ENCODE peak calls at places on chromosomes 5 and 9, in seven cellular contexts. H is tibial nerve; N is left ventricle myocardium inferior; F is effector memory CD4-positive, alpha-beta T cell; R is A549; Y is endodermal cell; X is H1. J is an unnamed sample. For H3K4me1, the result is how much of the 10 kb centered on the place peaks cover.

GRCh38 chr5:177335701-177336065 is 15.8 kb downstream of the LMAN2 start:
- DNase-seq in H (no peak), R (no peak), F (no peak), X (no peak), N (peak), Y (no peak), J (no peak)

GRCh38 chr9:99437145-99437544 is 215.1 kb downstream of the SEC61B start:
- DNase-seq in R (no peak), Y (no peak), H (no peak), X (no peak), N (no peak), F (no peak), J (no peak)

GRCh38 chr5:108925073-108925472 is 177.4 kb downstream of the FER start:
- DNase-seq in H (no peak), R (no peak), N (no peak), F (no peak), Y (no peak), X (no peak), J (no peak)

GRCh38 chr5:179263391-179264052 is 81.7 kb downstream of the ADAMTS2 start:
- DNase-seq in H (no peak), R (no peak), N (peak), Y (peak), X (no peak), F (no peak), J (no peak)

GRCh38 chr5:134577022-134577795 is 51.7 kb downstream of the JADE2 start:
- DNase-seq in Y (no peak), X (no peak), N (no peak), F (no peak), H (no peak), R (peak), J (no peak)

GRCh38 chr9:92654481-92655301 is 15.2 kb downstream of the IPPK start:
- DNase-seq in R (no peak), X (no peak), Y (no peak), F (no peak), N (no peak), H (no peak), J (no peak)

GRCh38 chr9:114908104-114908621 is 22.2 kb downstream of the TNFSF8 start:
- DNase-seq in Y (peak), N (no peak), X (peak), F (no peak), H (no peak), R (peak), J (no peak)

GRCh38 chr9:95005276-95006141 is 279.0 kb downstream of the AOPEP start:
- DNase-seq in N (no peak), H (no peak), Y (no peak), R (peak), F (no peak), X (no peak), J (no peak)

GRCh38 chr5:1930880-1931589 is 48.3 kb upstream of the IRX4 start:
- DNase-seq in R (no peak), N (peak), X (no peak), H (no peak), Y (peak), F (no peak), J (no peak)

GRCh38 chr9:89000281-89000875 is 9.1 kb downstream of the S1PR3 start:
- DNase-seq in H (no peak), Y (no peak), R (no peak), N (no peak), X (no peak), F (no peak), J (peak)

GRCh38 chr5:1745806-1746370 is 53.7 kb downstream of the MRPL36 start:
- DNase-seq in H (no peak), R (no peak), X (no peak), N (no peak), Y (no peak), F (no peak), J (peak)

GRCh38 chr9:112074250-112075008 is 100.7 kb downstream of the SUSD1 start:
- DNase-seq in N (peak), H (peak), F (peak), R (peak), X (no peak), Y (peak), J (no peak)

GRCh38 chr5:51380603-51381207 is 2.5 kb upstream of the ISL1 start:
- DNase-seq in F (no peak), H (no peak), R (no peak), N (no peak), X (no peak), Y (peak), J (no peak)

GRCh38 chr5:119318256-119318914 is 37.4 kb upstream of the TNFAIP8 start:
- DNase-seq in H (no peak), N (no peak), R (no peak), F (no peak), Y (peak), X (no peak), J (no peak)

GRCh38 chr9:20178197-20178596 is 389.4 kb upstream of the SLC24A2 start:
- DNase-seq in H (no peak), R (no peak), X (no peak), Y (no peak), F (no peak), N (no peak), J (no peak)

GRCh38 chr5:167861134-167861930 is 430.1 kb upstream of the WWC1 start:
- DNase-seq in H (no peak), F (no peak), N (no peak), R (peak), Y (peak), X (no peak), J (no peak)

GRCh38 chr5:52798952-52799351 is 11.2 kb downstream of the ITGA1 start:
- DNase-seq in H (no peak), F (no peak), X (no peak), R (no peak), N (no peak), Y (no peak), J (no peak)

GRCh38 chr5:180423133-180423532 is 70.0 kb upstream of the GFPT2 start:
- DNase-seq in Y (no peak), R (no peak), X (no peak), F (no peak), N (no peak), H (no peak), J (no peak)

GRCh38 chr9:134293576-134294227 is 32.6 kb upstream of the RXRA start:
- DNase-seq in F (no peak), Y (no peak), N (peak), X (no peak), H (no peak), R (no peak), J (no peak)

GRCh38 chr5:11076945-11077613 is 316.0 kb upstream of the DAP start:
- DNase-seq in R (no peak), N (no peak), F (no peak), H (no peak), X (no peak), Y (no peak), J (no peak)

GRCh38 chr5:134174841-134175839 is 1.6 kb downstream of the SKP1 start:
- DNase-seq in N (no peak), H (no peak), X (no peak), Y (no peak), R (peak), F (no peak), J (no peak)

GRCh38 chr9:97615439-97616072 is 17.6 kb downstream of the TSTD2 start:
- DNase-seq in X (no peak), Y (peak), R (peak), H (peak), N (no peak), F (peak), J (no peak)

GRCh38 chr5:95723632-95724369 is 7.3 kb upstream of the RHOBTB3 start:
- DNase-seq in H (no peak), R (no peak), X (no peak), N (peak), Y (peak), F (no peak), J (no peak)

GRCh38 chr9:92716557-92716956 is 46.6 kb upstream of the IPPK start:
- DNase-seq in F (peak), Y (peak), H (peak), R (peak), N (peak), X (peak), J (no peak)

GRCh38 chr9:37994639-37995347 is 74.2 kb downstream of the SHB start:
- DNase-seq in H (peak), N (peak), F (no peak), R (no peak), X (no peak), Y (no peak), J (peak)

GRCh38 chr5:94310870-94311269 is 307.5 kb downstream of the KIAA0825 start:
- DNase-seq in Y (no peak), H (no peak), F (no peak), X (no peak), R (no peak), N (no peak), J (no peak)

GRCh38 chr9:91417602-91418218 is 5.9 kb downstream of the NFIL3 start:
- DNase-seq in N (no peak), R (no peak), F (no peak), H (no peak), Y (no peak), X (no peak), J (no peak)

GRCh38 chr9:76655970-76656369 is 108.3 kb upstream of the PCA3 start:
- DNase-seq in H (no peak), Y (no peak), X (no peak), N (no peak), R (no peak), F (no peak), J (no peak)
- H3K27ac ChIP-seq in H (no peak), Y (no peak), X (no peak), N (no peak), R (no peak), F (no peak), J (no peak)

GRCh38 chr9:12790883-12791282 is 16.1 kb downstream of the LURAP1L start:
- DNase-seq in X (no peak), F (no peak), N (no peak), R (no peak), H (no peak), Y (no peak), J (no peak)
- H3K4me1 ChIP-seq in X (under half), F (under half), N (under half), R (half or more), H (under half), Y (under half), J (under half)

GRCh38 chr9:76817489-76817888 is 53.3 kb downstream of the PCA3 start:
- DNase-seq in N (no peak), Y (no peak), R (peak), H (no peak), X (no peak), F (no peak), J (no peak)
- H3K27ac ChIP-seq in N (no peak), Y (no peak), R (peak), H (peak), X (no peak), F (no peak), J (peak)

DNA sequence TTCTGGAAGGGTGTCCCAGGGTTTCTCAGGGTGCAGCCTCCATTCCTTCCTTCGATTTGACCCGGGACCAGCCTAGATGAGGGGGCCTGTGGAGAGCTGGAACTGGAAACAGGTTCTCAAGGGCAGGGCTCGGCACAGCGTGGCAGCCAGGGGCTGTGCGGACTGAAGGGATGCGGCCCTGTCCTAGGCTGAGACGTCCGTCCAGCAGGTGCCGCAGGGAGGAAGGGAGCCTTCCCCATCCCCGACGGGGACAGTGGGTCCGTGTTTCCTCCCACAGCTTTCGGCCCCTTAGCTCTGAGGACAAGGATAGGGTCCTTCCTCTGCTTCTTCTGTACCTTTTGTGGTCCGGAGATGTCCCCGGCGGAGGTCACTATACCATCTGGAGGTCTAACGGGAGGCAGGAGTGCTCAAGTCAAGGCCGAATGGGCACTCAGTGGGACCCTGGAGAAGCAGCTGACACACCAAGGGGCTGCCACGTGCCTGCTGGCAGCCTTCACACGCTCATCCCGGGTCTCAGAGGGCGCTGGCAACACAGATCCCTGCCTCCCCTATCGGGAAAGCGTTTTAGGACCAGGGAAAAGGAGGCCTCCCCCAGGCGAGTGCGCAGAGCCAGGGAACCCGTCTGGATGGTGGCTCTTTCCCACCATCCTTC is 49.9 kb downstream of the USP20 start:
- DNase-seq in R (no peak), X (no peak), F (no peak), N (no peak), H (peak), Y (peak), J (peak)
- H3K4me1 ChIP-seq in R (under half), X (under half), F (half or more), N (half or more), H (half or more), Y (under half), J (under half)

DNA sequence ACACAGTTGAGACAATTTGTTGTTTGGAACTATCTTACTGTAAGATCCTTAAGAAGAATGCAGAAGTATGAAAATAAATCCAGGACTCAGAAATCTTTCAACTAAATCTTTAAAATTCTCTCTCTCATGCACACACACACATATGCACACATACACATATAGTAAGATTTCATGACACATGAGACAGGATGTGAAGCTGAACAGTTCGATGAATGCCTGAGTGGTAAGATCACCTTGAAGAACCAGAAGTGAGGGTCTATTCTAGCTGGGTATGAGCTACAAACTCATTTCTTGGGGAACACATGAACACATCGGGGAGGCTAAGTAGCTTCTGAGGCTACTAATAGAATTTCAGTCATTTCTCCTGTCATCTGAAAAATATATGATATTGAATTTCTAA is 153.6 kb downstream of the TMC1 start:
- DNase-seq in H (no peak), X (no peak), R (no peak), N (no peak), Y (no peak), F (no peak), J (no peak)
- H3K27ac ChIP-seq in H (peak), X (no peak), R (no peak), N (no peak), Y (no peak), F (no peak), J (no peak)

J was measured in tibial artery.